ENCODE peak calls at places on chromosome 10, in nine cellular contexts. M is HepG2, K is NCI-H1417, J is endothelial cell of umbilical vein, C is RPMI8226, V is fibroblast of pulmonary artery, P is Right ventricle myocardium inferior, D is GM04503, Z is head of caudate nucleus. Q is an unnamed sample.

GRCh38 chr10:4725917-4726606 is 99.9 kb upstream of the AKR1E2 start:
- DNase-seq in M (peak; percentile 85), K (no peak), J (peak; percentile 93), C (no peak), V (peak; percentile 82), P (no peak), D (peak; percentile 62), Z (no peak), Q (no peak)

GRCh38 chr10:36669615-36670325 is 455.6 kb upstream of the ANKRD30A start:
- DNase-seq in M (no peak), K (no peak), J (peak; percentile 2), C (no peak), V (no peak), P (no peak), D (no peak), Z (peak; percentile 11), Q (no peak)

GRCh38 chr10:32004161-32004591 is 52.0 kb downstream of the KIF5B start:
- DNase-seq in M (peak; percentile 16), K (no peak), J (no peak), C (no peak), V (no peak), P (no peak), D (no peak), Z (peak; percentile 55), Q (no peak)

GRCh38 chr10:10043083-10043482 is 974.6 kb upstream of the CELF2 start:
- DNase-seq in M (no peak), K (no peak), J (no peak), C (no peak), V (peak; percentile 24), P (no peak), D (no peak), Z (no peak), Q (no peak)

GRCh38 chr10:1873916-1874315 is 136.6 kb upstream of the ADARB2 start:
- DNase-seq in M (no peak), K (no peak), J (no peak), C (no peak), V (no peak), P (no peak), D (no peak), Z (no peak), Q (no peak)

GRCh38 chr10:104642311-104643022 is 1.4 kb downstream of the SORCS3 start:
- DNase-seq in M (peak; percentile 28), K (no peak), J (no peak), C (peak; percentile 13), V (no peak), P (no peak), D (no peak), Z (peak; percentile 83), Q (no peak)

GRCh38 chr10:36248314-36248981 is 606.4 kb upstream of the FZD8 start:
- DNase-seq in M (no peak), K (no peak), J (no peak), C (no peak), V (peak; percentile 12), P (no peak), D (no peak), Z (no peak), Q (no peak)

GRCh38 chr10:58436071-58436470 is 50.9 kb downstream of the TFAM start:
- DNase-seq in M (no peak), K (no peak), J (peak; percentile 12), C (peak; percentile 70), V (peak; percentile 52), P (no peak), D (no peak), Z (no peak), Q (no peak)

GRCh38 chr10:132163278-132163765 is 23.4 kb upstream of the DPYSL4 start:
- DNase-seq in M (peak; percentile 33), K (peak; percentile 92), J (no peak), C (peak; percentile 44), V (no peak), P (no peak), D (no peak), Z (no peak), Q (no peak)

GRCh38 chr10:117201826-117202225 is 4.5 kb downstream of the KCNK18 start:
- DNase-seq in M (no peak), K (no peak), J (no peak), C (no peak), V (no peak), P (no peak), D (no peak), Z (no peak), Q (no peak)

GRCh38 chr10:47262606-47263295 is 37.2 kb upstream of the GDF10 start:
- DNase-seq in M (peak; percentile 38), K (no peak), J (no peak), C (no peak), V (no peak), P (no peak), D (peak; percentile 27), Z (no peak), Q (no peak)

GRCh38 chr10:132417957-132418441 is 21.0 kb downstream of the PWWP2B start:
- DNase-seq in M (no peak), K (no peak), J (peak; percentile 32), C (no peak), V (no peak), P (no peak), D (no peak), Z (no peak), Q (no peak)

GRCh38 chr10:27440478-27440877 is 63.6 kb upstream of the RAB18 start:
- DNase-seq in M (no peak), K (no peak), J (no peak), C (no peak), V (no peak), P (no peak), D (no peak), Z (no peak), Q (no peak)

GRCh38 chr10:85204814-85205213 is 876.4 kb downstream of the CCSER2 start:
- DNase-seq in M (no peak), K (no peak), J (no peak), C (no peak), V (no peak), P (no peak), D (no peak), Z (no peak), Q (no peak)

GRCh38 chr10:27388761-27389399 is 115.2 kb upstream of the RAB18 start:
- DNase-seq in M (no peak), K (no peak), J (no peak), C (no peak), V (peak; percentile 36), P (no peak), D (peak; percentile 14), Z (no peak), Q (no peak)

GRCh38 chr10:133405844-133406527 is 12.0 kb downstream of the MTG1 start:
- DNase-seq in M (no peak), K (no peak), J (no peak), C (no peak), V (no peak), P (no peak), D (peak; percentile 16), Z (no peak), Q (no peak)

GRCh38 chr10:89438525-89438924 is 24.2 kb downstream of the IFIT5 start:
- DNase-seq in M (no peak), K (no peak), J (no peak), C (no peak), V (no peak), P (no peak), D (no peak), Z (no peak), Q (no peak)

GRCh38 chr10:124129471-124129870 is 36.1 kb upstream of the CHST15 start:
- DNase-seq in M (no peak), K (no peak), J (no peak), C (no peak), V (no peak), P (no peak), D (no peak), Z (no peak), Q (no peak)

GRCh38 chr10:100146875-100147665 is 38.8 kb downstream of the ERLIN1 start:
- DNase-seq in M (no peak), K (no peak), J (no peak), C (no peak), V (no peak), P (no peak), D (peak; percentile 3), Z (no peak), Q (no peak)

GRCh38 chr10:132113766-132114365 is 48.1 kb downstream of the JAKMIP3 start:
- DNase-seq in M (no peak), K (no peak), J (no peak), C (no peak), V (no peak), P (no peak), D (no peak), Z (peak; percentile 48), Q (no peak)

GRCh38 chr10:1420663-1421362 is 316.5 kb downstream of the ADARB2 start:
- DNase-seq in M (peak; percentile 51), K (peak; percentile 91), J (no peak), C (peak; percentile 77), V (no peak), P (no peak), D (no peak), Z (peak; percentile 81), Q (no peak)

GRCh38 chr10:34789993-34790506 is 25.0 kb downstream of the PARD3 start:
- DNase-seq in M (peak; percentile 39), K (no peak), J (no peak), C (no peak), V (no peak), P (no peak), D (no peak), Z (no peak), Q (no peak)

Q was measured in AG09319.